ENCODE peak calls at places on chromosomes 16 and 17, in six cellular contexts. One of them, this sample, is unnamed. For H3K9me3, the result is how much of the 10 kb centered on the place peaks cover.

GRCh38 chr17:74380086-74380958 is 13.0 kb downstream of the GPR142 start:
- DNase-seq in testis: no peak
- DNase-seq in tibial artery: peak
- DNase-seq in A549: no peak
- DNase-seq in right cardiac atrium: no peak
- DNase-seq in BE2C: no peak
- DNase-seq in this sample: no peak

GRCh38 chr17:77125432-77125901 is 15.3 kb upstream of the SEC14L1 start:
- DNase-seq in testis: no peak
- DNase-seq in tibial artery: no peak
- DNase-seq in A549: peak
- DNase-seq in right cardiac atrium: no peak
- DNase-seq in BE2C: no peak
- DNase-seq in this sample: no peak

GRCh38 chr17:8012996-8013640 is 10.7 kb downstream of the GUCY2D start:
- DNase-seq in testis: no peak
- DNase-seq in tibial artery: no peak
- DNase-seq in A549: no peak
- DNase-seq in right cardiac atrium: no peak
- DNase-seq in BE2C: no peak
- DNase-seq in this sample: no peak

GRCh38 chr16:81478876-81479496 is 34.4 kb downstream of the CMIP start:
- DNase-seq in testis: peak
- DNase-seq in tibial artery: peak
- DNase-seq in A549: no peak
- DNase-seq in right cardiac atrium: peak
- DNase-seq in BE2C: no peak
- DNase-seq in this sample: peak

GRCh38 chr16:81541314-81541713 is 96.7 kb downstream of the CMIP start:
- DNase-seq in testis: no peak
- DNase-seq in tibial artery: no peak
- DNase-seq in A549: no peak
- DNase-seq in right cardiac atrium: no peak
- DNase-seq in BE2C: no peak
- DNase-seq in this sample: no peak

GRCh38 chr17:7560172-7561027 is 1.3 kb upstream of the SENP3 start:
- DNase-seq in testis: peak
- DNase-seq in tibial artery: peak
- DNase-seq in A549: peak
- DNase-seq in right cardiac atrium: peak
- DNase-seq in BE2C: no peak
- DNase-seq in this sample: peak

GRCh38 chr17:61127960-61128359 is 271.7 kb upstream of the TBX2 start:
- DNase-seq in testis: no peak
- DNase-seq in tibial artery: no peak
- DNase-seq in A549: no peak
- DNase-seq in right cardiac atrium: no peak
- DNase-seq in BE2C: no peak
- DNase-seq in this sample: no peak

GRCh38 chr16:57186630-57187507 is 740 bp downstream of the RSPRY1 start:
- DNase-seq in testis: peak
- DNase-seq in tibial artery: peak
- DNase-seq in A549: peak
- DNase-seq in right cardiac atrium: no peak
- DNase-seq in BE2C: no peak
- DNase-seq in this sample: no peak

GRCh38 chr16:67445913-67446907 is 15.3 kb downstream of the HSD11B2 start:
- DNase-seq in testis: peak
- DNase-seq in tibial artery: no peak
- DNase-seq in A549: no peak
- DNase-seq in right cardiac atrium: peak
- DNase-seq in BE2C: no peak
- DNase-seq in this sample: no peak

GRCh38 chr17:51946311-51946710 is 212.2 kb downstream of the CA10 start:
- DNase-seq in testis: no peak
- DNase-seq in tibial artery: no peak
- DNase-seq in A549: no peak
- DNase-seq in right cardiac atrium: no peak
- DNase-seq in BE2C: peak
- DNase-seq in this sample: no peak

GRCh38 chr17:2547176-2547575 is 35.5 kb upstream of the METTL16 start:
- DNase-seq in testis: no peak
- DNase-seq in tibial artery: no peak
- DNase-seq in A549: peak
- DNase-seq in right cardiac atrium: no peak
- DNase-seq in BE2C: peak
- DNase-seq in this sample: no peak

GRCh38 chr16:56744996-56745640 is 15.2 kb downstream of the NUP93 start:
- DNase-seq in testis: peak
- DNase-seq in tibial artery: no peak
- DNase-seq in A549: no peak
- DNase-seq in right cardiac atrium: no peak
- DNase-seq in BE2C: no peak
- DNase-seq in this sample: no peak

GRCh38 chr17:77304746-77305473 is 164.1 kb downstream of the SEC14L1 start:
- DNase-seq in testis: no peak
- DNase-seq in tibial artery: no peak
- DNase-seq in A549: no peak
- DNase-seq in right cardiac atrium: no peak
- DNase-seq in BE2C: no peak
- DNase-seq in this sample: no peak

GRCh38 chr17:50919321-50920040 is 53.3 kb upstream of the TOB1 start:
- DNase-seq in testis: peak
- DNase-seq in tibial artery: peak
- DNase-seq in A549: peak
- DNase-seq in right cardiac atrium: peak
- DNase-seq in BE2C: peak
- DNase-seq in this sample: peak

GRCh38 chr16:70157477-70158260 is 15.9 kb upstream of the CLEC18C start:
- DNase-seq in testis: peak
- DNase-seq in tibial artery: no peak
- DNase-seq in A549: no peak
- DNase-seq in right cardiac atrium: no peak
- DNase-seq in BE2C: no peak
- DNase-seq in this sample: no peak

GRCh38 chr16:85614338-85615013 is 1.4 kb downstream of the GSE1 start:
- DNase-seq in testis: no peak
- DNase-seq in tibial artery: no peak
- DNase-seq in A549: peak
- DNase-seq in right cardiac atrium: no peak
- DNase-seq in BE2C: no peak
- DNase-seq in this sample: no peak

GRCh38 chr16:9977333-9977897 is 204.8 kb downstream of the GRIN2A start:
- DNase-seq in testis: no peak
- DNase-seq in tibial artery: no peak
- DNase-seq in A549: no peak
- DNase-seq in right cardiac atrium: no peak
- DNase-seq in BE2C: no peak
- DNase-seq in this sample: no peak

GRCh38 chr17:42403150-42403549 is 14.9 kb upstream of the STAT3 start:
- DNase-seq in testis: no peak
- DNase-seq in tibial artery: no peak
- DNase-seq in A549: no peak
- DNase-seq in right cardiac atrium: no peak
- DNase-seq in BE2C: peak
- DNase-seq in this sample: no peak

GRCh38 chr16:69351309-69352027 is at the start of gene TMED6:
- DNase-seq in testis: no peak
- DNase-seq in tibial artery: no peak
- DNase-seq in A549: no peak
- DNase-seq in right cardiac atrium: no peak
- DNase-seq in BE2C: no peak
- DNase-seq in this sample: no peak

GRCh38 chr17:60361889-60362288 is 30.0 kb downstream of the USP32 start:
- DNase-seq in testis: no peak
- DNase-seq in tibial artery: no peak
- DNase-seq in A549: no peak
- DNase-seq in right cardiac atrium: no peak
- DNase-seq in BE2C: no peak
- DNase-seq in this sample: no peak

GRCh38 chr16:53433509-53433908 is 762 bp upstream of the RBL2 start:
- DNase-seq in testis: no peak
- DNase-seq in tibial artery: no peak
- DNase-seq in A549: no peak
- DNase-seq in right cardiac atrium: no peak
- DNase-seq in BE2C: no peak
- DNase-seq in this sample: no peak

GRCh38 chr17:82947051-82947991 is 107.5 kb upstream of the ZNF750 start:
- DNase-seq in testis: no peak
- DNase-seq in tibial artery: no peak
- DNase-seq in A549: no peak
- DNase-seq in right cardiac atrium: peak
- DNase-seq in BE2C: no peak
- DNase-seq in this sample: no peak

GRCh38 chr17:82949361-82949760 is 109.5 kb upstream of the ZNF750 start:
- DNase-seq in testis: no peak
- DNase-seq in tibial artery: peak
- DNase-seq in A549: no peak
- DNase-seq in right cardiac atrium: no peak
- DNase-seq in BE2C: no peak
- DNase-seq in this sample: no peak

GRCh38 chr17:82949984-82950383 is 110.2 kb upstream of the ZNF750 start:
- DNase-seq in testis: no peak
- DNase-seq in tibial artery: peak
- DNase-seq in A549: no peak
- DNase-seq in right cardiac atrium: no peak
- DNase-seq in BE2C: no peak
- DNase-seq in this sample: no peak

GRCh38 chr17:82948081-82948511 is 108.3 kb upstream of the ZNF750 start:
- DNase-seq in testis: no peak
- DNase-seq in tibial artery: no peak
- DNase-seq in A549: no peak
- DNase-seq in right cardiac atrium: peak
- DNase-seq in BE2C: no peak
- DNase-seq in this sample: no peak

DNA sequence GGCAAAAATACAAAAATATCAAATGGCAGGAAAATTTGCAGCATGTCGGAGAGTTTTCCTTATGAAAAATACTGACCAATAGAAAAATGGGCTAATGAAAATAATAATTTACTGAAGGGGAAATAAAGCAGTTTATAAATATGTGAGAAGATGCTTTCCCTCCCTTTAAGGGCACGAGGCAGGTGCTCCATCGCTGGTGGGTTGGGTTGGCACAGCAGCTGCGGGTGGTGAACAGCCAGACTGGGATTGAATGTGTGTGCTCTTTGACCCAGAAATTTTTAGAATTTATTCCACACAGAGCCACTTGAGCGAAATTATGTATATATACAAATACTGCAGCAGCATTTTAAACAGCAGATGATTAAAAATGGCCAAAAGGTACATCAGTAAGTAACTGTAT is 109.1 kb upstream of the ZNF750 start:
- DNase-seq in testis: no peak
- DNase-seq in tibial artery: no peak
- DNase-seq in A549: no peak
- DNase-seq in right cardiac atrium: no peak
- DNase-seq in BE2C: no peak
- DNase-seq in this sample: no peak
- H3K9me3 ChIP-seq in testis: under half
- H3K9me3 ChIP-seq in tibial artery: under half
- H3K9me3 ChIP-seq in A549: half or more
- H3K9me3 ChIP-seq in right cardiac atrium: under half
- H3K9me3 ChIP-seq in BE2C: under half
- H3K9me3 ChIP-seq in this sample: under half

GRCh38 chr17:75723201-75723930 is 2.1 kb downstream of the ITGB4 start:
- DNase-seq in testis: no peak
- DNase-seq in tibial artery: no peak
- DNase-seq in A549: no peak
- DNase-seq in right cardiac atrium: no peak
- DNase-seq in BE2C: no peak
- DNase-seq in this sample: no peak
- H3K4me3 ChIP-seq in testis: no peak
- H3K4me3 ChIP-seq in tibial artery: no peak
- H3K4me3 ChIP-seq in A549: peak
- H3K4me3 ChIP-seq in right cardiac atrium: no peak
- H3K4me3 ChIP-seq in BE2C: no peak
- H3K4me3 ChIP-seq in this sample: peak

DNA sequence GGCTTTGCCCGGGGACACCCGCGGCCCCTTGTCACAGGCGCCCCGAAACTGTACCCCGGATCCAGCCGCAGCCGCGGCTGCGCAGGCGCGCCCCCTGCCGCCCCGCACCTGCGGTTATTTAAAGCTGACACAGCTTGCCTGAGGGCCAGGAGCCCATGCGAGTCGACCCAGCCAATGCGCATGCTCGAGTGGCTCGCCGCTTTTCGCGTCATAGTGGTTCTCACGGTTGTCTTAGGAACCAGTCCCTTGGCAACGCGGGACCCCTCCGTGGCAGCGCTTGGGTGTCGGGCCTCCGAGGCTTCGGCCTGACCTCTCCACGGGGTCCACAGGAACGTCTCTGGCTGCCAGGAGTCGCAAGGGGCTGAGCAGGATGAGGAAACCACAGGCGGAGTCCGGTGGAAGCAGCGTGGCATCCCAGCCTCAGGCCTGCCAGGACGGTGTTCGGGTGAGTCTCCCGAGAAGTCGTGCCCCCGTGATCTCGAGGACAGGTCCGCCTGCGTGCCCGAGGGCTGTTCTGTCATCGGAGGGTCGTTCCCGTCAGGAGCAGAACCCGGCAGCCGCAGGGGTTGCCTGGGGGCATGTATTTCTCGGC is 716.9 kb downstream of the KCNJ18 start:
- DNase-seq in testis: peak
- DNase-seq in tibial artery: no peak
- DNase-seq in A549: no peak
- DNase-seq in right cardiac atrium: peak
- DNase-seq in BE2C: no peak
- DNase-seq in this sample: no peak
- H3K9me3 ChIP-seq in testis: under half
- H3K9me3 ChIP-seq in tibial artery: under half
- H3K9me3 ChIP-seq in A549: under half
- H3K9me3 ChIP-seq in right cardiac atrium: under half
- H3K9me3 ChIP-seq in BE2C: under half
- H3K9me3 ChIP-seq in this sample: under half

DNA sequence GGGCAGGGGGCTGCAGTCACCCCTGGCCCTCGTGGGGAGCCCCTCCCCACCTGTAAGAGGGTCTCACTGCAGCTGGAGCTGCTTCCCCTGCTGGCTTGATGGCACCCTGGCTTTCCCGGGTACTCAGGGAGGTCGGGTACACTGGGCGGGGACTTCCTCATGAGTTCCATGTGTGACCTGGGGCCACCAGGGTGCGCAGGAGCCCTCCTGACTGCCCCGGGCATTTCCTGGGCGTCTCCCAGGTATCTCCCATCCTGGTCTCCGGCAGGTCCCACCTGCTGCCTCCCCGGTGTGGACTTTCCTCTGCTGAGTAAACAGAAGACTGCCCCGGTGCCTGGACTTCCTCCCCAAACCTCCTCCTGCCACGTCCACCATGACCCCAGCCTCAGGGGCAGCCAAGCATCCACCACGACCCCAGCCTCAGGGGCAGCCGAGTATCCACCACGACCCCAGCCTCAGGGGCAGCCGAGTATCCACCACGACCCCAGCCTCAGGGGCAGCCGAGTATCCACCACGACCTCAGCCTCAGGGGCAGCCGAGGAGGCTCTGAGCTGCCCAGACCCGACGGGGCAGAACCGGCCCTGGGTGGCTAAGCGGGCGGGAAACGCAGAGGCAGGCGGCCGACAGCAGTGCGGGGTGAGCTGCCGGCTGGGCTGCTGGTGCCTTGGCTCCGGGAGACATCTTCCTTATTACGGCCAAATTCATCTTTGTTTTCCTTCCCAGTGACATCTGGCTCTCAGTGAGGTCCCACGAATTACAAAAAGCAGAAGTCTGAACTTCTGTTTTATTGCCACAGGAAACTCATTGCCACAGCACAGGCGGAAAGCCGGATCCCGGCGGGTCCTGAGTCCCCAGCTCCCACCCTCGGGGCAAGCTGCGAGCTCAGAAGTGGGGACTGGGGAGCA is 40.7 kb downstream of the CBFA2T3 start:
- DNase-seq in testis: peak
- DNase-seq in tibial artery: peak
- DNase-seq in A549: peak
- DNase-seq in right cardiac atrium: peak
- DNase-seq in BE2C: no peak
- DNase-seq in this sample: no peak
- H3K4me3 ChIP-seq in testis: no peak
- H3K4me3 ChIP-seq in tibial artery: no peak
- H3K4me3 ChIP-seq in A549: no peak
- H3K4me3 ChIP-seq in right cardiac atrium: no peak
- H3K4me3 ChIP-seq in BE2C: no peak
- H3K4me3 ChIP-seq in this sample: no peak